ENCODE peak calls at places on chromosomes 11 and 22, in six cellular contexts. N is T1000; U is stimulated activated CD4-positive, alpha-beta T cell treated with anti-CD3 and anti-CD28 coated beads, Interleukin-12 subunit alpha, Interleukin-12 subunit beta, amount 100 ng/mL, for 4 hours; D is T-cell; R is activated naive CD8-positive, alpha-beta T cell treated with anti-CD3 and anti-CD28 coated beads for 36 hours; P is left colon. M is an unnamed sample.

GRCh38 chr11:128707671-128708070 is 13.8 kb downstream of the FLI1 start:
- DNase-seq in N (no peak), U (no peak), D (no peak), R (no peak), P (no peak), M (no peak)

GRCh38 chr11:122102426-122102825 is 13.6 kb downstream of the BLID start:
- DNase-seq in N (no peak), U (no peak), D (no peak), R (no peak), P (no peak), M (no peak)

GRCh38 chr22:46758098-46758497 is 4.4 kb upstream of the TBC1D22A start:
- DNase-seq in N (no peak), U (no peak), D (no peak), R (no peak), P (no peak), M (no peak)

GRCh38 chr11:18720811-18721575 is 5.0 kb downstream of the IGSF22 start:
- DNase-seq in N (peak), U (peak), D (peak), R (peak), P (peak), M (peak)

GRCh38 chr11:111882202-111882601 is 2.9 kb downstream of the CFAP68 start:
- DNase-seq in N (no peak), U (no peak), D (no peak), R (no peak), P (no peak), M (no peak)

GRCh38 chr11:17612221-17613188 is 65.4 kb downstream of the OTOG start:
- DNase-seq in N (no peak), U (no peak), D (no peak), R (no peak), P (no peak), M (peak)

GRCh38 chr11:57164317-57164716 is 17.4 kb upstream of the LRRC55 start:
- DNase-seq in N (no peak), U (no peak), D (no peak), R (no peak), P (no peak), M (no peak)

GRCh38 chr11:122981388-122982264 is at the start of gene BSX:
- DNase-seq in N (peak), U (peak), D (peak), R (peak), P (no peak), M (peak)

GRCh38 chr11:122038543-122038942 is 77.5 kb downstream of the BLID start:
- DNase-seq in N (no peak), U (no peak), D (no peak), R (no peak), P (no peak), M (no peak)

GRCh38 chr11:86247608-86248007 is 3.1 kb downstream of the EED start:
- DNase-seq in N (no peak), U (no peak), D (no peak), R (no peak), P (peak), M (no peak)

GRCh38 chr11:78664606-78665005 is 89.9 kb upstream of the NARS2 start:
- DNase-seq in N (no peak), U (no peak), D (no peak), R (no peak), P (no peak), M (no peak)

GRCh38 chr22:19766506-19767426 is 6.2 kb downstream of the TBX1 start:
- DNase-seq in N (no peak), U (peak), D (no peak), R (peak), P (peak), M (peak)

GRCh38 chr22:44730490-44731356 is 21.7 kb upstream of the ARHGAP8 start:
- DNase-seq in N (no peak), U (no peak), D (no peak), R (no peak), P (no peak), M (no peak)

GRCh38 chr11:18236664-18237356 is at the start of gene SAA4:
- DNase-seq in N (no peak), U (no peak), D (no peak), R (no peak), P (no peak), M (no peak)

GRCh38 chr11:119853581-119854360 is 124.8 kb upstream of the NECTIN1 start:
- DNase-seq in N (no peak), U (no peak), D (no peak), R (no peak), P (no peak), M (no peak)

GRCh38 chr22:37544955-37545702 is 15.2 kb upstream of the CDC42EP1 start:
- DNase-seq in N (peak), U (peak), D (no peak), R (peak), P (peak), M (no peak)

GRCh38 chr11:75425422-75425821 is 7.6 kb downstream of the KLHL35 start:
- DNase-seq in N (no peak), U (no peak), D (no peak), R (no peak), P (no peak), M (no peak)

GRCh38 chr11:86418929-86419328 is 44.2 kb downstream of the CCDC81 start:
- DNase-seq in N (no peak), U (no peak), D (no peak), R (no peak), P (no peak), M (no peak)

M was measured in left lung.